ENCODE peak calls at places on chromosomes 5 and 9, in six cellular contexts. Z is activated CD4-positive, alpha-beta memory T cell treated with anti-CD3 and anti-CD28 coated beads for 36 hours; X is B cell; N is activated CD8-positive, alpha-beta memory T cell treated with anti-CD3 and anti-CD28 coated beads for 1 hour; F is T-helper 1 cell; D is nephron progenitor cell. J is an unnamed sample.

GRCh38 chr9:17611342-17611741 is 32.5 kb downstream of the SH3GL2 start:
- DNase-seq in Z (no peak), X (no peak), N (no peak), F (no peak), D (no peak), J (no peak)

GRCh38 chr5:100828071-100828689 is 74.9 kb downstream of the ST8SIA4 start:
- DNase-seq in Z (peak; percentile 30), X (peak; percentile 33), N (no peak), F (no peak), D (no peak), J (no peak)

GRCh38 chr5:171498166-171498565 is 78.7 kb downstream of the FGF18 start:
- DNase-seq in Z (no peak), X (no peak), N (no peak), F (no peak), D (no peak), J (no peak)

GRCh38 chr5:146564036-146564762 is 48.2 kb upstream of the GPR151 start:
- DNase-seq in Z (no peak), X (no peak), N (no peak), F (no peak), D (no peak), J (no peak)

GRCh38 chr9:92738661-92739081 is 26.0 kb downstream of the BICD2 start:
- DNase-seq in Z (no peak), X (no peak), N (no peak), F (no peak), D (no peak), J (peak; percentile 91)

GRCh38 chr5:135027318-135027698 is 6.7 kb downstream of the PITX1 start:
- DNase-seq in Z (no peak), X (no peak), N (no peak), F (no peak), D (no peak), J (no peak)

GRCh38 chr5:35853652-35854051 is 3.0 kb upstream of the IL7R start:
- DNase-seq in Z (peak; percentile 83), X (peak; percentile 6), N (no peak), F (peak; percentile 44), D (no peak), J (no peak)

GRCh38 chr5:127878174-127878750 is 175.1 kb downstream of the CCDC192 start:
- DNase-seq in Z (peak; percentile 32), X (no peak), N (no peak), F (no peak), D (peak; percentile 14), J (peak; percentile 83)

GRCh38 chr5:58127486-58128220 is 332.2 kb downstream of the PLK2 start:
- DNase-seq in Z (no peak), X (no peak), N (no peak), F (no peak), D (no peak), J (peak; percentile 51)

GRCh38 chr9:35829764-35830096 is 702 bp downstream of the TMEM8B start:
- DNase-seq in Z (no peak), X (no peak), N (no peak), F (no peak), D (no peak), J (no peak)

GRCh38 chr9:101601904-101602765 is 7.4 kb upstream of the PPP3R2 start:
- DNase-seq in Z (no peak), X (peak; percentile 23), N (no peak), F (no peak), D (peak; percentile 24), J (peak; percentile 39)

GRCh38 chr9:104494808-104495207 is 9.3 kb upstream of the OR13F1 start:
- DNase-seq in Z (no peak), X (no peak), N (no peak), F (no peak), D (no peak), J (peak; percentile 28)

GRCh38 chr9:126915846-126916543 is 1.4 kb downstream of the RALGPS1 start:
- DNase-seq in Z (no peak), X (no peak), N (no peak), F (no peak), D (no peak), J (no peak)

GRCh38 chr9:137305060-137305787 is 3.2 kb upstream of the NRARP start:
- DNase-seq in Z (peak; percentile 83), X (peak; percentile 65), N (no peak), F (no peak), D (peak; percentile 90), J (no peak)

GRCh38 chr9:65458992-65459391 is 174.0 kb upstream of the FOXD4L5 start:
- DNase-seq in Z (no peak), X (no peak), N (no peak), F (no peak), D (no peak), J (no peak)

GRCh38 chr9:131500377-131500776 is 2.3 kb upstream of the POMT1 start:
- DNase-seq in Z (peak; percentile 91), X (no peak), N (peak; percentile 53), F (peak; percentile 34), D (no peak), J (no peak)

GRCh38 chr9:2134391-2134790 is 119.2 kb downstream of the SMARCA2 start:
- DNase-seq in Z (no peak), X (no peak), N (no peak), F (no peak), D (no peak), J (no peak)

GRCh38 chr9:90943341-90943740 is 141.7 kb downstream of the SYK start:
- DNase-seq in Z (no peak), X (no peak), N (no peak), F (no peak), D (no peak), J (no peak)

GRCh38 chr5:137733011-137733410 is 2.9 kb downstream of the KLHL3 start:
- DNase-seq in Z (no peak), X (no peak), N (no peak), F (no peak), D (no peak), J (no peak)

GRCh38 chr9:90770339-90770738 is 31.3 kb upstream of the SYK start:
- DNase-seq in Z (no peak), X (peak; percentile 45), N (no peak), F (no peak), D (no peak), J (no peak)

GRCh38 chr5:74765201-74765600 is 1.7 kb downstream of the GFM2 start:
- DNase-seq in Z (no peak), X (no peak), N (no peak), F (no peak), D (no peak), J (no peak)

GRCh38 chr5:143036146-143036927 is 266.2 kb downstream of the ARHGAP26 start:
- DNase-seq in Z (peak; percentile 56), X (no peak), N (no peak), F (no peak), D (no peak), J (no peak)

GRCh38 chr5:9059920-9060691 is 485.8 kb downstream of the SEMA5A start:
- DNase-seq in Z (no peak), X (no peak), N (no peak), F (no peak), D (no peak), J (no peak)

GRCh38 chr9:77908293-77908692 is 123.3 kb downstream of the GNAQ start:
- DNase-seq in Z (no peak), X (no peak), N (no peak), F (no peak), D (no peak), J (no peak)

GRCh38 chr5:150159741-150160179 is 4.1 kb upstream of the PDGFRB start:
- DNase-seq in Z (no peak), X (peak; percentile 23), N (no peak), F (no peak), D (peak; percentile 59), J (no peak)

GRCh38 chr5:170557314-170557713 is 53.5 kb downstream of the KCNIP1 start:
- DNase-seq in Z (no peak), X (no peak), N (no peak), F (no peak), D (no peak), J (no peak)

GRCh38 chr9:97703437-97704326 is 6.5 kb upstream of the XPA start:
- DNase-seq in Z (peak; percentile 59), X (no peak), N (no peak), F (no peak), D (no peak), J (no peak)

GRCh38 chr5:174567506-174568141 is 156.8 kb upstream of the MSX2 start:
- DNase-seq in Z (no peak), X (no peak), N (no peak), F (no peak), D (no peak), J (peak; percentile 65)